ENCODE peak calls at places on chromosome 12, in nine cellular contexts. A is lung, I is tibial nerve, K is lower lobe of right lung, E is right lobe of liver, W is cardiac muscle cell, P is HepG2, F is kidney, C is ovary. S is an unnamed sample. For H3K9me3 and H3K4me1, the result is how much of the 10 kb centered on the place peaks cover.

GRCh38 chr12:124032265-124032886 is 59.4 kb downstream of the ZNF664 start:
- DNase-seq in A (no peak), I (no peak), K (no peak), E (no peak), W (peak), P (peak), F (no peak), C (no peak), S (no peak)

GRCh38 chr12:29241821-29242591 is 92.9 kb downstream of the FAR2 start:
- DNase-seq in A (peak), I (no peak), K (no peak), E (no peak), W (peak), P (peak), F (no peak), C (no peak), S (peak)

GRCh38 chr12:64392221-64392620 is 1.7 kb upstream of the C12orf56 start:
- DNase-seq in A (no peak), I (no peak), K (no peak), E (no peak), W (peak), P (no peak), F (no peak), C (no peak), S (no peak)

GRCh38 chr12:90281156-90281868 is 572.7 kb upstream of the ATP2B1 start:
- DNase-seq in A (no peak), I (no peak), K (no peak), E (no peak), W (no peak), P (no peak), F (no peak), C (no peak), S (no peak)

GRCh38 chr12:54228471-54228870 is 39.7 kb upstream of the SMUG1 start:
- DNase-seq in A (no peak), I (no peak), K (no peak), E (no peak), W (no peak), P (no peak), F (no peak), C (no peak), S (no peak)

GRCh38 chr12:89789862-89790261 is 81.2 kb upstream of the ATP2B1 start:
- DNase-seq in A (no peak), I (no peak), K (no peak), E (no peak), W (peak), P (no peak), F (no peak), C (no peak), S (no peak)

GRCh38 chr12:107304588-107305532 is 211.5 kb upstream of the CRY1 start:
- DNase-seq in A (no peak), I (no peak), K (no peak), E (no peak), W (no peak), P (no peak), F (no peak), C (no peak), S (no peak)

GRCh38 chr12:44876554-44877275 is 600 bp upstream of the NELL2 start:
- DNase-seq in A (peak), I (no peak), K (no peak), E (peak), W (peak), P (no peak), F (peak), C (no peak), S (peak)

GRCh38 chr12:12474471-12474928 is 88.2 kb downstream of the DUSP16 start:
- DNase-seq in A (no peak), I (no peak), K (no peak), E (no peak), W (no peak), P (no peak), F (no peak), C (no peak), S (no peak)

DNA sequence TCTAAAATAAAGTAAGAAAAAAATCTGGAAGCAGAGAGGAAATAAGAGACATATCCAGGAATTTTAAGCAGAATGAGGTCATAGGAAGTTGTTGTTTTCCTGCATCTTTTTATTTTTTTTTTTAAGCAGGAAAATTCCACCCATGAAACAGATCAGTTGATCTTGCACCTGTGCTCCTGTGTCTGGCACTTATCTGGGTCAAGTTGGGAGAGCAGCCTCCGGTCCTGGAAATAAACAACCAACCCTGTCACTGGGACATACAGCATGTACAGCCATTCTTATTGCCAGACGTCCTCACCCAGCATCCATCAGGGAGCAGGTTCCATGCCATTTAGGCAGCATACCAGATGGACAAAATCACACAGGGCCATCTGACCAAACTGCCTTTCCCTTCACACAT is 266.0 kb upstream of the BTG1 start:
- DNase-seq in A (no peak), I (no peak), K (no peak), E (no peak), W (no peak), P (no peak), F (no peak), C (no peak), S (no peak)
- TF ChIP-seq CTCF in A (no peak), I (no peak), K (no peak), E (no peak), W (no peak), P (no peak), F (no peak), C (no peak), S (no peak)

GRCh38 chr12:131213896-131214442 is 260.3 kb downstream of the ADGRD1 start:
- DNase-seq in A (no peak), I (no peak), K (no peak), E (no peak), W (no peak), P (no peak), F (peak), C (no peak), S (no peak)
- H3K9me3 ChIP-seq in A (under half), I (under half), K (under half), E (under half), W (under half), P (under half), F (under half), C (under half), S (under half)

DNA sequence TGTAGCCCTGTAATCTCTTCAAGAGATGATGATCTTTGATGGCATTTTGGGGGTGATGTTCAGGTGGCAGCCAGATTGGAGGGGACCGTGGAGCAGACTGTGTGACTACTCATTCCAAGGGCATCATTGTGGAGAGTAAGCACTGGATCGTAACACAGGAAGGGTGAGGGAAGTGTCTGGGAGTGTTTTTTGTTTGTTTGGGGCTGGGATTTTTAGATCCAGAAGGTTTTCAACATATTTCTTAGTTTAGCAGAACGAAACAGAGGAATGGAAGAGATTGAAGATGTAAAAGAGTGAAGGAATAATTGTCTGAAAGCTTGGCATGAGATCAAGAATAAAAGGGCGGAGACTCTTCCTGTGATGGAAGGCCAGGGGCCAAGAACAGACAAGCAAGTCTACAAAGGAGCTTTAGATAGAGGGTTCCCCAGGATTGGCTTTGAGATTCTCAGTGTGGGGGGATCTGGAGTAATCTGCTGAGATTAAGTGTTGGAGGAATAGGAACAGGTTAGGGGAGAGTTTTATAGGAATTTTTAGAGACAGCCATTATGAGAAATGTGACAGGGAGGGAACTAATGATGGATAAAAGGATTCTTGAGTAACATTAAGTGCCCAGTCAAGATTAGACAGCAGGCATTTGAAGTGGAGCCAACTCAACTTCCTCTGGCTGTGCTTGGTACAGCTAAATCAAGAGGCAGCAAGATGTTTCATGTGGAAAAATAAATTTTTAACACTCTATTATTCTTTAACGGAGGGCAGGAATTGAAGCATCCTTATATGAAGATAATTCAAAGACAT is 79.7 kb upstream of the REP15 start:
- DNase-seq in A (no peak), I (no peak), K (no peak), E (no peak), W (peak), P (no peak), F (no peak), C (no peak), S (no peak)
- H3K4me1 ChIP-seq in A (under half), I (under half), K (under half), E (under half), W (under half), P (under half), F (under half), C (under half), S (half or more)

GRCh38 chr12:120532701-120533238 is 1.4 kb upstream of the RNF10 start:
- DNase-seq in A (no peak), I (no peak), K (no peak), E (no peak), W (no peak), P (no peak), F (no peak), C (no peak), S (no peak)

GRCh38 chr12:120534703-120535655 is 823 bp downstream of the RNF10 start:
- DNase-seq in A (peak), I (no peak), K (peak), E (peak), W (peak), P (no peak), F (peak), C (peak), S (peak)

GRCh38 chr12:120528861-120529525 is at the start of gene COQ5:
- DNase-seq in A (peak), I (peak), K (peak), E (peak), W (peak), P (peak), F (peak), C (peak), S (peak)

GRCh38 chr12:120534203-120534702 is at the start of gene RNF10:
- DNase-seq in A (peak), I (peak), K (peak), E (peak), W (peak), P (peak), F (peak), C (peak), S (peak)

GRCh38 chr12:120529641-120530314 is 820 bp upstream of the COQ5 start:
- DNase-seq in A (no peak), I (no peak), K (no peak), E (no peak), W (peak), P (peak), F (no peak), C (no peak), S (no peak)
- TF ChIP-seq CTCF in A (no peak), I (no peak), K (no peak), E (no peak), W (no peak), P (peak), F (no peak), C (no peak), S (no peak)

GRCh38 chr12:94815958-94816357 is 165.6 kb upstream of the TMCC3 start:
- DNase-seq in A (no peak), I (no peak), K (no peak), E (no peak), W (no peak), P (no peak), F (no peak), C (no peak), S (no peak)
- H3K9me3 ChIP-seq in A (under half), I (under half), K (under half), E (under half), W (under half), P (under half), F (under half), C (under half), S (under half)

GRCh38 chr12:79897617-79898016 is 37.3 kb downstream of the PPP1R12A start:
- DNase-seq in A (no peak), I (no peak), K (no peak), E (no peak), W (peak), P (peak), F (no peak), C (no peak), S (no peak)
- H3K4me1 ChIP-seq in A (under half), I (under half), K (half or more), E (under half), W (under half), P (under half), F (under half), C (under half), S (half or more)

DNA sequence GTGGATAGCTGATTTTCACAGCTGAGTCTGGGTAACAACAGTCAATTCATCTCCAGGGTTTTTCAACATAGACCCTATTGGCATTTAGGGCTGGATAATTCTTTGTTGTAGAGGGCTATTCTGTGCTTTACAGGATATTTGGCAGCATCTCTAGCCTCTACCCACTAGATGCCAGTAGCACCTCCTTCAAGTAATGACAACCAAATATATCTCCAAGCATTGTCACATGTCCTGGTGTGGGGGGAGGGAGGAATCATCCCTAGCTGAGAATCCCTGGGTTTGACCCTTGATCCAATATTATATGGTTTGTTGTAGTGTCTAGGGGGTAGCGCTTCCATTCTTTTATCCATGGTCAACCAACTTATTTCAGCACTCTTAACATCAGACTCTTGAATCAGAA is 157.2 kb downstream of the ANO4 start:
- DNase-seq in A (no peak), I (no peak), K (no peak), E (no peak), W (no peak), P (no peak), F (no peak), C (no peak), S (no peak)
- TF ChIP-seq CTCF in A (no peak), I (no peak), K (no peak), E (no peak), W (no peak), P (no peak), F (no peak), C (no peak), S (no peak)

DNA sequence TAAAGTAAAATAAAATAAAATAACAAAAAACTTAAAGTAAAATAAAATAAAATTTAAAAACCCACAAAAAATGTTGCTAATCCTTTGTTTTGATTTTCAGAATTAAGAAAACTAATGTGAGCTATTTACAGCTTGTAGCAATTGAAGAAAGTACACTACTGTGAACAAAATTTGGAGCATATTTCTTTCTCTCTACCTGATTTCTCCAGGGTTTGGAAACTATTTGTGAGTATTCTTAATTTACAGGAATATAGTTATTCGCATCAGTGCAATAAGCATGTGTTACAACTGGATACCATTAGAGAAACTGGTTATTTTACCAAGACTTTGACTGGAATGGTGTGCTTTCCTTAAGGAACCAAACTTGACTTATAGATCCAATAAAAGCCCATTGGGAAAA is 86.1 kb upstream of the CNOT2 start:
- DNase-seq in A (no peak), I (no peak), K (no peak), E (no peak), W (no peak), P (no peak), F (no peak), C (no peak), S (no peak)
- H3K9me3 ChIP-seq in A (under half), I (under half), K (under half), E (under half), W (under half), P (half or more), F (under half), C (under half), S (under half)

DNA sequence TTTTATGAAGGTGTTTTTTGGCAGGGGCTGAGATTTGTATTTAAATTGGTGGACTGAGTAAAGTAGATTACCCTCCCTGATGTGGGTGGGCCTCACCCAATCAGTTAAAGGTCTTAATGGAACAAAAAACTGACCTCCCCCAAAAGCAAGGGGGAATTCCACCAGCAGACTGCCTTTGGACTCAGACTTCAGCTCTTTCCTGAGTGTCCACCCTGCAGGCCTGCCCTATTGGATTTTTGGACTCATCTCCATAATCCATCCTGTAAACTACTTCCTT is 228.4 kb upstream of the CAND1 start:
- DNase-seq in A (no peak), I (no peak), K (no peak), E (no peak), W (no peak), P (no peak), F (no peak), C (no peak), S (no peak)
- H3K4me1 ChIP-seq in A (under half), I (under half), K (under half), E (under half), W (under half), P (under half), F (under half), C (under half), S (under half)

GRCh38 chr12:75508159-75508558 is 3.2 kb downstream of the KRR1 start:
- DNase-seq in A (no peak), I (no peak), K (no peak), E (no peak), W (no peak), P (no peak), F (no peak), C (no peak), S (no peak)

GRCh38 chr12:75503459-75503858 is 8.0 kb downstream of the KRR1 start:
- DNase-seq in A (no peak), I (no peak), K (no peak), E (no peak), W (no peak), P (no peak), F (no peak), C (no peak), S (no peak)

GRCh38 chr12:75509621-75510020 is 1.8 kb downstream of the KRR1 start:
- DNase-seq in A (no peak), I (no peak), K (no peak), E (no peak), W (no peak), P (no peak), F (no peak), C (no peak), S (no peak)

GRCh38 chr12:75503866-75504265 is 7.5 kb downstream of the KRR1 start:
- DNase-seq in A (no peak), I (no peak), K (no peak), E (no peak), W (no peak), P (no peak), F (no peak), C (no peak), S (no peak)

DNA sequence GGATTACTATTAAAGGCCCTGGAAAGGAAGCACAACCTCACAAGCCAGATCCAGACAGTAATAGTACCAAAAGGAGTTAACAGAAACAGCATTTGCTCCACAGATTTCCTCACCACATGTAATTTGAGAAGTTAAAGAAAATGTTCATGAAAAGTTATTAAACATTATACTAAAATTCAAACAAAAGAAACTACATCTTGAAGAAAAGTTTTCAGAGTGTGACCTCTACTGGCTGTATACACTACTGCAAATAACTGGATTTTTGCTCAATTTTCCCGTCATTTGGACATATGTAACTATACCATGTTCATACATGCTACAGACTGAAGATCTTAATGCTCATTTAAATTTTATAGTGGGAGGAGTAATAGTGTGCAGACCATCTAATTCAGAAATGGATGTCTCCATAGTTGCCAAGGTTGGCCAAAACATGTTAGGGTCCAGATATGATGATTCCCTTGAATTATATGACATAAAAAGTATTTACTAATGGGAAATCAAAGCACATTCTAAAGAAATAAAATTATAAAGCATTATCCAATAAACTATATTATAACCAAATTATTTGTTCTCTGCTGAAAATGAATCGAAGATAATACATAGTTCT is 5.6 kb downstream of the KRR1 start:
- DNase-seq in A (no peak), I (no peak), K (no peak), E (no peak), W (peak), P (peak), F (no peak), C (no peak), S (no peak)
- TF ChIP-seq CTCF in A (peak), I (peak), K (peak), E (peak), W (peak), P (peak), F (peak), C (no peak), S (peak)